ENCODE peak calls at places on chromosomes 16 and 17, in five cellular contexts. E, W, Q, B and U are unnamed samples.

GRCh38 chr17:44502598-44503079 is 567 bp downstream of the GPATCH8 start:
- DNase-seq in E (no peak), W (peak), Q (peak), B (peak), U (no peak)

GRCh38 chr16:9297437-9298113 is 206.1 kb downstream of the HAPSTR1 start:
- DNase-seq in E (no peak), W (peak), Q (peak), B (no peak), U (no peak)

GRCh38 chr16:56107944-56108583 is 83.2 kb upstream of the GNAO1 start:
- DNase-seq in E (no peak), W (no peak), Q (no peak), B (no peak), U (no peak)

GRCh38 chr16:85847036-85847435 is 47.5 kb downstream of the COX4I1 start:
- DNase-seq in E (no peak), W (no peak), Q (no peak), B (no peak), U (no peak)

GRCh38 chr17:16304832-16305231 is 48.4 kb downstream of the CENPV start:
- DNase-seq in E (no peak), W (no peak), Q (no peak), B (no peak), U (no peak)

GRCh38 chr17:6626616-6627015 is 13.9 kb downstream of the KIAA0753 start:
- DNase-seq in E (no peak), W (no peak), Q (no peak), B (no peak), U (no peak)

GRCh38 chr16:79874391-79874790 is 273.9 kb upstream of the MAF start:
- DNase-seq in E (peak), W (no peak), Q (peak), B (no peak), U (no peak)

GRCh38 chr17:15655162-15655561 is 28.9 kb downstream of the TRIM16 start:
- DNase-seq in E (no peak), W (peak), Q (no peak), B (no peak), U (no peak)

GRCh38 chr16:17392857-17393421 is 77.8 kb downstream of the XYLT1 start:
- DNase-seq in E (no peak), W (no peak), Q (no peak), B (no peak), U (no peak)

GRCh38 chr17:54944796-54945195 is 23.7 kb downstream of the COX11 start:
- DNase-seq in E (no peak), W (no peak), Q (peak), B (no peak), U (no peak)

GRCh38 chr17:8152112-8152775 is at the start of gene PER1:
- DNase-seq in E (peak), W (peak), Q (peak), B (peak), U (peak)
- TF ChIP-seq POLR2AphosphoS5 in E (peak), W (peak), Q (peak), B (peak), U (peak)

DNA sequence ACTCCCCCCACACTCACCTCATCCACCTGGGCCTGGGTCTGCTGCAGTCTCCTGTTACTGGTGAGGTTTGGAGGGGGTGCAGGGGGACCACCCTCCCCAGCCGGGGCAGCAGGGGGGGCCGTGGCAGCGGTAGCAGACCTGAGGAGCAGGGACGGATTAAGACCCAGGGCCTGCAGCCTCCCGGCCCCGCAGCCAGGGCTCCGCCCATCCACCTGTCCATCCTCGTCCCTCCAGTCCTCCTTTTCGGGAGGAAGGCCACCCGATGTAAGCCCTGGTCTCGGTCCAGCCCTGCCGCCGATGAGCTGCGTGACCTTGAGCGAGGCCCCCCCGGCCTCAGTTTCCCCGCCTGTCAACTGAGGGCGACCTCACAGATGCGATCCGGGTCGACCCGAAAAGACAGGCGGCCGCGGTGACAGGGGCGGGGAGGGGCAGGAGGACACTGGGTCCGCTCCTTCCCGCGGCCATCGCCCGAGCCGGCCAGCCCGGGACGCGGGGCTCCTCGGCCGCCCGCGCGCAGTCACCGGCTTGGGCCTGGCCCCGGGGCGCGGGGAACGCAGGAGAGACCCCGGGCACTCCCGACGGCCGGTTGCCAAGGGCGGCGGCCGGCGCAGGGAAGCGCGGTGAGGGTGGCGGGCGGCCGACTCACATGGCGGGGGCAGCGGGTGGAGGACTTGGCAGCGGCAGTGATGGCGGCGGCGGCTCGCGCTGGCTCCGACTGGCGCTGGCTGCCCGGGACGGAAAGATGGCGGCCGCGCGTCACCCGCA is at the start of gene VAMP2:
- DNase-seq in E (peak), W (peak), Q (no peak), B (peak), U (no peak)
- TF ChIP-seq POLR2A in E (peak), W (no peak), Q (no peak), B (no peak), U (peak)

DNA sequence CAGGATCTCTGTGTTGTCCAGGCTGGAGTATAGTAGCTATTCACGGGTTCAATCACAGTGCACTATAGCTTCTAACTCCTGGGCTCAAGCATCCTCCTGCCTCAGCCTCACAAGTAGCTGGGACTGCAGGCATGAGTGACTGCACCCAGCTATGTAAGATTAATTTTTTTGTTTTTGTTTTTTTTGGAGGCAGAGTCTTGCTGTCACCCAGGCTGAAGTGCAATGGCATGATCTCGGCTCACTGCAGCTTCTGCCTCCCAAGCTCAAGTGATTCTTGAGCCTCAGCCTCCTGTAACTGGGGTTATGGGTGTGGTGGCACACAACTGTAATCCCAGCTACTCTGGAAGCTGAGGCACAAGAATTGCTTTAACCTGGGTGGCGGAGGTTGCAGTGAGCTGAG is 15.8 kb downstream of the PPM1D start:
- DNase-seq in E (no peak), W (no peak), Q (no peak), B (no peak), U (no peak)
- TF ChIP-seq POLR2AphosphoS5 in E (no peak), W (no peak), Q (no peak), B (no peak), U (no peak)

GRCh38 chr16:71574702-71575101 is 2.2 kb downstream of the TAT start:
- DNase-seq in E (no peak), W (no peak), Q (no peak), B (no peak), U (no peak)

GRCh38 chr16:71572497-71573116 is 4.3 kb downstream of the TAT start:
- DNase-seq in E (no peak), W (no peak), Q (no peak), B (no peak), U (no peak)

GRCh38 chr16:71573387-71574094 is 3.4 kb downstream of the TAT start:
- DNase-seq in E (no peak), W (no peak), Q (no peak), B (no peak), U (no peak)

DNA sequence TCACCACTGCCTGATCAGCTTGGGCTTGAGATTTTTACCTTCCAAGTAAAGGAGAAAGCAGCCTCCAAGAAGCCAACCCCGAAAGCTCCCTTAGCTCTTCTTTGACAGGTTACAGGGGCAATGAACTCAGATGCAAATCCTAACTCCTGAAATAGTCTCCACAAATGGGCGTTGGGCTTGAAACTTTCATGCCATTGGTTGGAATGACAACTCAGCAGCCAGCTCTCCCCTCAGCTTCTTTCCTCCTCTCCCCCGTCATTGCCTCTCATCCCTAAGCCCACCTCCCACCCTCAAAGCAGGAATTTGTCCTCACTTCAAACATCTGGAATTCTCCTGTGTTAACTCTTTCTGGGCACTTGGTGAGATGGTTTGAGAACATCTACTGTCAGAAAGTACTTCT is at the start of gene TAT:
- DNase-seq in E (no peak), W (no peak), Q (no peak), B (no peak), U (no peak)
- TF ChIP-seq POLR2A in E (no peak), W (no peak), Q (no peak), B (no peak), U (no peak)

GRCh38 chr16:49929606-49930005 is 73.7 kb upstream of the ZNF423 start:
- DNase-seq in E (no peak), W (no peak), Q (no peak), B (peak), U (no peak)

GRCh38 chr16:49931931-49932330 is 76.0 kb upstream of the ZNF423 start:
- DNase-seq in E (no peak), W (no peak), Q (no peak), B (peak), U (no peak)

GRCh38 chr16:49932449-49932848 is 76.5 kb upstream of the ZNF423 start:
- DNase-seq in E (no peak), W (no peak), Q (no peak), B (no peak), U (no peak)

GRCh38 chr16:49930841-49931240 is 74.9 kb upstream of the ZNF423 start:
- DNase-seq in E (no peak), W (no peak), Q (no peak), B (peak), U (no peak)

GRCh38 chr16:49928176-49928892 is 72.4 kb upstream of the ZNF423 start:
- DNase-seq in E (no peak), W (no peak), Q (no peak), B (peak), U (no peak)
- TF ChIP-seq POLR2AphosphoS5 in E (no peak), W (no peak), Q (no peak), B (no peak), U (no peak)

DNA sequence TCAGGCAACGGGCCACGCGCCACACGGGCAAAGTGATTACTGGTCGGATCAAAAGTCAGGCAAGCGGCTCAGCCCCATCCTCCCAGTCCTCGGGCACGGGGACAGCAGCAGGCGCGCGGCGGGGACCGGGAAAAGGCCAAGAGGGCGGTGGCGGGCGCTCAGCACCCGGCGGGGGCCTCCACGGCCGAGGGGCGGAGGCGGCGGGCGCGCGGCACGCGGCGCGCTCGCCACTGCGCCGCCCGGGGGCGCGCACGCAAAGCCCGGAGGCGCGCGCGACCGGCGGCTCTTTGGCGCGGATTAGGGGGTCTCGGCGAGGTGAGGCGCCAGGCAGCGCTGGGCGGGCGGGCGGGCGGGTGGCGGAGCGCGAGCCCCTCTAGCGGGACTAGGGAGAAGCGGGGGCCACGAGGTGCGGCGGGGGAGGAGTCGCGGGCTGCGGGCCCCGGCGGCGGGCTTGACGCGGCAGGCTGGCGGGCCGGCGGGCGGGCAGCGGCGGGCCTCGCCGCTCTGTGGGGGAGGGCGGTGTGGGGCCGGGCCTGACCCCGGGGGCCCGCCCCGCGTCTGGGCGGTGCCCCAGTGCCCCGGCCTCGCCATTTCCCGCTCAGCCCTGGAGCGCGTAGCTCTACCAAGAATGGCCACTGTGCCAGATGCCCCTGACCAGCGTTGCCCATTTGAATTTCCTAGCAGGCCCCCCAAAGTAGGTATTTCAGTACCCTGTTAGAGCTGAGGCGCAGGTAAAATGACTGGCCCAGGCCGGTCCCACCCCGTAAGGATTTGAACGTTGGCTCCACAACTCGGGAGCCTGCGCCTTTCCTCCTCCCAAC is at the start of the genes ACACA and TADA2A:
- DNase-seq in E (peak), W (peak), Q (peak), B (peak), U (peak)
- TF ChIP-seq POLR2A in E (peak), W (no peak), Q (peak), B (no peak), U (peak)

DNA sequence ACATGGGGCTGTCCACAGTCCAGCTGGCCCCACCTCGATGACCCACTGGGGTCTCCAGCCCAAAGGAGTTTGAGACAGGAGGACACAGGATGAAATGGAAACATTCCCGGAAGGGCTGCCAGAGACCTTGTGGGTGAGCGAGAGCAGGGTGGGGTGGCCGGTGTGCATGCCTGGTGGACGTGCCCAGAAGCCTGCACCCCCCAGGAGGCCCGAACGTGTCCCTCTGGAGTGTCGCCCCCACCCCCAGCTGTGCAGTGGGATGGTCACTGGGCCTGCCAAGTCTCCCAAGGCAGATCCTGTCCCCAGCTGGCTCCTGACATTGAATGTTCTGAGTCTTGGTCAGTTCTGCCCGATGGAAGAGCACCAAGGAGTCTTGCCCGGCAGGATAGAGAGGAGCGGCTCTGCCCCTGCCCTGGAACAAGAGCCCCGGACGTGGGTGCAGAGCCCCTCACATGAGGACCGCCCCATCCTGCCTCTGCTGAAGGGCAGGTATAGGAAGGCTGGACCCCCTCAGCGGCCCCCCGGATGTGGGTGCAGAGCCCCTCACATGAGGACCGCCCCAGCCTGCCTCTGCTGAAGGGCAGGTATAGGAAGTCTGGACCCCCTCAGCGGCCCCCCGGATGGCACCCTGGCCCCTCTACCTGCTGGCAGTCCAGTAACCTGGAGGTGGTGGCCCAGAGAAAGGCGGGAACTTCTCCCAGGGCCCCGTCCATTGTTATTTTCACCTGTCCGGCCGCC is 3.1 kb upstream of the CAPN15 start:
- DNase-seq in E (no peak), W (no peak), Q (no peak), B (no peak), U (no peak)
- TF ChIP-seq POLR2AphosphoS5 in E (no peak), W (no peak), Q (no peak), B (peak), U (no peak)

DNA sequence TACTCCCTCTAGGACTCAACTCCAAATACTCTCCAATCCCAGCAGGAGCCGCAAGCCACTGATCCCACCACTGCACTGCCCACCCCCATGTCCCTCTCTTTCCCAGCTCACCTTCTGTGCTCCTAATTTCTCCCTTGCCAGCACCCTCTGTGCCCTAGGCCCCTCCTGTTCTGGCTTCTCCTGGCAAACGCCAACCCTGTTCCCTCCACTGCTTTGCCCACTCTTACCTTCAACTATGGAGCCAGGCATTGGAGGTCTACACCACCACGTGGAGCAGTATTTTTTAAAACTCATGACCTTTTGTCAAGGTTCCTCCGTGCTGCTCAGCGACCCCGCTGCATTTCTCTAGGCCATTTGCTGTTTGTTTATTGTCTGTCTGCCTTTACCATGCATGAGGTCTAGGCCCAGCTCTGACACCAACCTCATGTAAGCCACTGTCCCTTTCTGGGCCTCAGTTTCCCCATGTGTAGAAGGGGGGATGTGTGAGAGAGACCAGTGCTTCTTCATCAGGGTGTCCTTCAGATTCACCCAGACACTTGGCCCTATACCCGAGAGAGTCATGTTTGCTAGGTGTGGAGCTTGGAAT is 4.6 kb downstream of the CCDC102A start:
- DNase-seq in E (no peak), W (no peak), Q (no peak), B (peak), U (no peak)
- TF ChIP-seq POLR2A in E (no peak), W (no peak), Q (no peak), B (no peak), U (no peak)